ENCODE peak calls at places on chromosomes 6 and 20, in eight cellular contexts. One of them, this sample, is unnamed.

GRCh38 chr6:112665815-112666214 is 318.7 kb downstream of the RFPL4B start:
- DNase-seq in aorta: no peak
- DNase-seq in DMS 273 treated with DMSO at 0.1 percent for 48 hours: no peak
- DNase-seq in iPS DF 6.9: no peak
- DNase-seq in NCI-H460: no peak
- DNase-seq in HT1080: peak
- DNase-seq in small intestine: no peak
- DNase-seq in GM23248: peak
- DNase-seq in this sample: no peak

GRCh38 chr6:125097186-125097585 is 56.4 kb upstream of the TPD52L1 start:
- DNase-seq in aorta: no peak
- DNase-seq in DMS 273 treated with DMSO at 0.1 percent for 48 hours: no peak
- DNase-seq in iPS DF 6.9: no peak
- DNase-seq in NCI-H460: no peak
- DNase-seq in HT1080: no peak
- DNase-seq in small intestine: no peak
- DNase-seq in GM23248: no peak
- DNase-seq in this sample: no peak

GRCh38 chr6:20334334-20334733 is 67.3 kb upstream of the E2F3 start:
- DNase-seq in aorta: no peak
- DNase-seq in DMS 273 treated with DMSO at 0.1 percent for 48 hours: no peak
- DNase-seq in iPS DF 6.9: no peak
- DNase-seq in NCI-H460: no peak
- DNase-seq in HT1080: peak
- DNase-seq in small intestine: no peak
- DNase-seq in GM23248: no peak
- DNase-seq in this sample: no peak

GRCh38 chr6:135358251-135358821 is 139.2 kb downstream of the AHI1 start:
- DNase-seq in aorta: no peak
- DNase-seq in DMS 273 treated with DMSO at 0.1 percent for 48 hours: no peak
- DNase-seq in iPS DF 6.9: no peak
- DNase-seq in NCI-H460: no peak
- DNase-seq in HT1080: peak
- DNase-seq in small intestine: no peak
- DNase-seq in GM23248: peak
- DNase-seq in this sample: no peak

GRCh38 chr6:10537726-10538125 is 16.6 kb downstream of the GCNT2 start:
- DNase-seq in aorta: no peak
- DNase-seq in DMS 273 treated with DMSO at 0.1 percent for 48 hours: no peak
- DNase-seq in iPS DF 6.9: no peak
- DNase-seq in NCI-H460: no peak
- DNase-seq in HT1080: no peak
- DNase-seq in small intestine: no peak
- DNase-seq in GM23248: no peak
- DNase-seq in this sample: no peak

GRCh38 chr20:15191082-15191723 is 853.8 kb upstream of the FLRT3 start:
- DNase-seq in aorta: no peak
- DNase-seq in DMS 273 treated with DMSO at 0.1 percent for 48 hours: no peak
- DNase-seq in iPS DF 6.9: no peak
- DNase-seq in NCI-H460: no peak
- DNase-seq in HT1080: no peak
- DNase-seq in small intestine: no peak
- DNase-seq in GM23248: no peak
- DNase-seq in this sample: no peak

GRCh38 chr20:50464026-50464724 is 46.0 kb upstream of the PTPN1 start:
- DNase-seq in aorta: peak
- DNase-seq in DMS 273 treated with DMSO at 0.1 percent for 48 hours: peak
- DNase-seq in iPS DF 6.9: no peak
- DNase-seq in NCI-H460: peak
- DNase-seq in HT1080: peak
- DNase-seq in small intestine: peak
- DNase-seq in GM23248: peak
- DNase-seq in this sample: peak

GRCh38 chr20:33653218-33653899 is 8.8 kb upstream of the C20orf144 start:
- DNase-seq in aorta: peak
- DNase-seq in DMS 273 treated with DMSO at 0.1 percent for 48 hours: peak
- DNase-seq in iPS DF 6.9: no peak
- DNase-seq in NCI-H460: peak
- DNase-seq in HT1080: peak
- DNase-seq in small intestine: peak
- DNase-seq in GM23248: peak
- DNase-seq in this sample: no peak

GRCh38 chr6:139165324-139165723 is 30.4 kb downstream of the HECA start:
- DNase-seq in aorta: no peak
- DNase-seq in DMS 273 treated with DMSO at 0.1 percent for 48 hours: no peak
- DNase-seq in iPS DF 6.9: no peak
- DNase-seq in NCI-H460: no peak
- DNase-seq in HT1080: no peak
- DNase-seq in small intestine: no peak
- DNase-seq in GM23248: no peak
- DNase-seq in this sample: no peak

GRCh38 chr20:41170386-41171105 is 33.2 kb downstream of the PLCG1 start:
- DNase-seq in aorta: no peak
- DNase-seq in DMS 273 treated with DMSO at 0.1 percent for 48 hours: no peak
- DNase-seq in iPS DF 6.9: no peak
- DNase-seq in NCI-H460: no peak
- DNase-seq in HT1080: no peak
- DNase-seq in small intestine: no peak
- DNase-seq in GM23248: no peak
- DNase-seq in this sample: no peak

GRCh38 chr6:32685603-32686002 is 19.1 kb upstream of the HLA-DQB1 start:
- DNase-seq in aorta: no peak
- DNase-seq in DMS 273 treated with DMSO at 0.1 percent for 48 hours: no peak
- DNase-seq in iPS DF 6.9: no peak
- DNase-seq in NCI-H460: no peak
- DNase-seq in HT1080: peak
- DNase-seq in small intestine: peak
- DNase-seq in GM23248: no peak
- DNase-seq in this sample: peak

GRCh38 chr6:158825951-158826306 is 6.8 kb upstream of the EZR start:
- DNase-seq in aorta: no peak
- DNase-seq in DMS 273 treated with DMSO at 0.1 percent for 48 hours: no peak
- DNase-seq in iPS DF 6.9: no peak
- DNase-seq in NCI-H460: no peak
- DNase-seq in HT1080: no peak
- DNase-seq in small intestine: no peak
- DNase-seq in GM23248: peak
- DNase-seq in this sample: no peak

GRCh38 chr6:98880486-98880885 is 46.1 kb downstream of the POU3F2 start:
- DNase-seq in aorta: no peak
- DNase-seq in DMS 273 treated with DMSO at 0.1 percent for 48 hours: no peak
- DNase-seq in iPS DF 6.9: no peak
- DNase-seq in NCI-H460: no peak
- DNase-seq in HT1080: no peak
- DNase-seq in small intestine: peak
- DNase-seq in GM23248: no peak
- DNase-seq in this sample: no peak

GRCh38 chr6:10276106-10276505 is 138.8 kb downstream of the TFAP2A start:
- DNase-seq in aorta: no peak
- DNase-seq in DMS 273 treated with DMSO at 0.1 percent for 48 hours: no peak
- DNase-seq in iPS DF 6.9: no peak
- DNase-seq in NCI-H460: no peak
- DNase-seq in HT1080: peak
- DNase-seq in small intestine: no peak
- DNase-seq in GM23248: peak
- DNase-seq in this sample: no peak

This sample was measured in effector memory CD4-positive, alpha-beta T cell.